ENCODE peak calls at places on chromosomes 2 and 18, in five cellular contexts. One of them, this sample, is unnamed.

GRCh38 chr2:88196490-88197087 is 26.4 kb downstream of the THNSL2 start:
- DNase-seq in IMR-90: no peak
- DNase-seq in GM12878: no peak
- DNase-seq in HepG2: no peak
- DNase-seq in K562: no peak
- DNase-seq in this sample: no peak

GRCh38 chr18:70490008-70490933 is 201.4 kb downstream of the SOCS6 start:
- DNase-seq in IMR-90: peak
- DNase-seq in GM12878: no peak
- DNase-seq in HepG2: peak
- DNase-seq in K562: peak
- DNase-seq in this sample: peak

GRCh38 chr2:45027051-45027450 is 17.8 kb upstream of the SIX2 start:
- DNase-seq in IMR-90: no peak
- DNase-seq in GM12878: no peak
- DNase-seq in HepG2: no peak
- DNase-seq in K562: no peak
- DNase-seq in this sample: no peak

GRCh38 chr2:138794734-138795133 is 14.5 kb upstream of the NXPH2 start:
- DNase-seq in IMR-90: no peak
- DNase-seq in GM12878: no peak
- DNase-seq in HepG2: no peak
- DNase-seq in K562: no peak
- DNase-seq in this sample: no peak

GRCh38 chr2:27249891-27250651 is 12.8 kb downstream of the SLC30A3 start:
- DNase-seq in IMR-90: peak
- DNase-seq in GM12878: no peak
- DNase-seq in HepG2: peak
- DNase-seq in K562: peak
- DNase-seq in this sample: peak

GRCh38 chr2:127652786-127653357 is 6.9 kb downstream of the GPR17 start:
- DNase-seq in IMR-90: no peak
- DNase-seq in GM12878: no peak
- DNase-seq in HepG2: no peak
- DNase-seq in K562: no peak
- DNase-seq in this sample: no peak

GRCh38 chr2:216495656-216496055 is 3.0 kb upstream of the RPL37A start:
- DNase-seq in IMR-90: peak
- DNase-seq in GM12878: no peak
- DNase-seq in HepG2: no peak
- DNase-seq in K562: no peak
- DNase-seq in this sample: no peak

GRCh38 chr2:68316091-68316490 is 3.7 kb downstream of the CNRIP1 start:
- DNase-seq in IMR-90: no peak
- DNase-seq in GM12878: no peak
- DNase-seq in HepG2: no peak
- DNase-seq in K562: no peak
- DNase-seq in this sample: no peak

GRCh38 chr2:145845207-145845894 is 1325.4 kb upstream of the ZEB2 start:
- DNase-seq in IMR-90: peak
- DNase-seq in GM12878: no peak
- DNase-seq in HepG2: peak
- DNase-seq in K562: no peak
- DNase-seq in this sample: no peak
- TF ChIP-seq MXI1 in IMR-90: no peak
- TF ChIP-seq MXI1 in GM12878: no peak
- TF ChIP-seq MXI1 in HepG2: no peak
- TF ChIP-seq MXI1 in K562: no peak
- TF ChIP-seq MXI1 in this sample: no peak

GRCh38 chr2:191627518-191627917 is 50.4 kb upstream of the NABP1 start:
- DNase-seq in IMR-90: no peak
- DNase-seq in GM12878: no peak
- DNase-seq in HepG2: no peak
- DNase-seq in K562: no peak
- DNase-seq in this sample: no peak

GRCh38 chr2:191625016-191625415 is 52.9 kb upstream of the NABP1 start:
- DNase-seq in IMR-90: no peak
- DNase-seq in GM12878: no peak
- DNase-seq in HepG2: peak
- DNase-seq in K562: no peak
- DNase-seq in this sample: peak

GRCh38 chr2:191630313-191630712 is 47.6 kb upstream of the NABP1 start:
- DNase-seq in IMR-90: no peak
- DNase-seq in GM12878: no peak
- DNase-seq in HepG2: no peak
- DNase-seq in K562: no peak
- DNase-seq in this sample: no peak

GRCh38 chr2:191629001-191629453 is 48.9 kb upstream of the NABP1 start:
- DNase-seq in IMR-90: no peak
- DNase-seq in GM12878: no peak
- DNase-seq in HepG2: no peak
- DNase-seq in K562: no peak
- DNase-seq in this sample: no peak

DNA sequence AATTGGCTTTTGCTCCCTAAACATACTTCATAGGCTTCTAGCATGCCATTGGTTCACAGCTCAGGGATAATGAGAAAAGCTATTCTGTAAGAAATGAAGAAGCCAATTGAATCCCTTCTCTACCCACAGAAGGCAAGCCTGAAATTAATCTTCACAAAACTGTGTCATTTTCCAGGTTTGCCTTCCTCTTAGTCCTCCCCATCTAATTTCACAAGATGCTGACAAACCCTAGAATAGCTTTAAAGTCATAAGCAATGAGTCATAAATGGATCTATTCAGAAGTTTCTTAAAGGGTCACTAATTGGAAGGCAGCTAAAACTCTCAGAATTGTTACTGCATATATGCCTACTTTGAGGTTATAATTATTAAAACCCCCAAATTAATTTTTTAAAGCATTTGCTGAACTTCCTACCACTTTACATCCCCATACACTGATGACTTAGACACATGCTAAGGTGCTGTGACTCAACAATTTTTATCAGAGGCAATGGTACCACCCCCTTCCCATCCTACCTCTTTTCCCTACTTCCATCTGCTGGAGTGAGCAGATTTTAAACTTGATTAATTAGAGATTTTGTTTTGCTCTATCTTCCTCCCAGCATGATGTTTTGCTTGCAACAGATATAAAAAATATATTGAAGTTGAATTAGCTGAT is 51.3 kb upstream of the NABP1 start:
- DNase-seq in IMR-90: peak
- DNase-seq in GM12878: no peak
- DNase-seq in HepG2: no peak
- DNase-seq in K562: no peak
- DNase-seq in this sample: no peak
- TF ChIP-seq MXI1 in IMR-90: no peak
- TF ChIP-seq MXI1 in GM12878: no peak
- TF ChIP-seq MXI1 in HepG2: no peak
- TF ChIP-seq MXI1 in K562: no peak
- TF ChIP-seq MXI1 in this sample: no peak

DNA sequence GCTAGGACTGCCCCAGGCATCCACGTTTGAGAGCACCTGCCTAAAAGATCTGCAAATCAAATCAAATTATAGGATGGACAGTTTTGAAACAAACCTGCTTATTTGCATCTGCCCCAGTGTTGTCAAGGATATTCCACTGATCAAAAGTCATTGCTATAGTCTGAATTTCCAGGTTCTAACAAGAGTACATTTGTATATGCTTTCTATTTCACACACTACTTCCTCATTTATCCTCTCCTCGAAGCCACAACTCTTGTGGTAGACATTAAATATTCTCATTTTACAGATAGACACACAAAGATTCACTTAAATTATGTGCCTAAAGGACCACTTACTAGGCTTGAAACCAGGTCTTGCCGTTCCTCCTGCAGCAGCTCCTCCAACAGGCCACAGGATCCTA is 11.9 kb upstream of the TET3 start:
- DNase-seq in IMR-90: no peak
- DNase-seq in GM12878: no peak
- DNase-seq in HepG2: no peak
- DNase-seq in K562: no peak
- DNase-seq in this sample: no peak
- TF ChIP-seq MXI1 in IMR-90: no peak
- TF ChIP-seq MXI1 in GM12878: no peak
- TF ChIP-seq MXI1 in HepG2: no peak
- TF ChIP-seq MXI1 in K562: no peak
- TF ChIP-seq MXI1 in this sample: no peak

GRCh38 chr2:227933891-227934290 is 62.5 kb downstream of the DAW1 start:
- DNase-seq in IMR-90: no peak
- DNase-seq in GM12878: no peak
- DNase-seq in HepG2: no peak
- DNase-seq in K562: no peak
- DNase-seq in this sample: no peak
- TF ChIP-seq MXI1 in IMR-90: no peak
- TF ChIP-seq MXI1 in GM12878: no peak
- TF ChIP-seq MXI1 in HepG2: no peak
- TF ChIP-seq MXI1 in K562: no peak
- TF ChIP-seq MXI1 in this sample: no peak

GRCh38 chr2:145715601-145716000 is 1195.7 kb upstream of the ZEB2 start:
- DNase-seq in IMR-90: no peak
- DNase-seq in GM12878: no peak
- DNase-seq in HepG2: no peak
- DNase-seq in K562: peak
- DNase-seq in this sample: no peak
- TF ChIP-seq MXI1 in IMR-90: no peak
- TF ChIP-seq MXI1 in GM12878: no peak
- TF ChIP-seq MXI1 in HepG2: no peak
- TF ChIP-seq MXI1 in K562: no peak
- TF ChIP-seq MXI1 in this sample: no peak

GRCh38 chr2:108414256-108414876 is 34.6 kb upstream of the GCC2 start:
- DNase-seq in IMR-90: peak
- DNase-seq in GM12878: no peak
- DNase-seq in HepG2: peak
- DNase-seq in K562: peak
- DNase-seq in this sample: no peak

GRCh38 chr2:108409768-108410167 is 32.0 kb downstream of the SULT1C4 start:
- DNase-seq in IMR-90: peak
- DNase-seq in GM12878: no peak
- DNase-seq in HepG2: no peak
- DNase-seq in K562: no peak
- DNase-seq in this sample: no peak

GRCh38 chr2:108414945-108415344 is 34.1 kb upstream of the GCC2 start:
- DNase-seq in IMR-90: no peak
- DNase-seq in GM12878: no peak
- DNase-seq in HepG2: no peak
- DNase-seq in K562: no peak
- DNase-seq in this sample: no peak

GRCh38 chr2:108413731-108414130 is 35.3 kb upstream of the GCC2 start:
- DNase-seq in IMR-90: no peak
- DNase-seq in GM12878: no peak
- DNase-seq in HepG2: no peak
- DNase-seq in K562: no peak
- DNase-seq in this sample: no peak

DNA sequence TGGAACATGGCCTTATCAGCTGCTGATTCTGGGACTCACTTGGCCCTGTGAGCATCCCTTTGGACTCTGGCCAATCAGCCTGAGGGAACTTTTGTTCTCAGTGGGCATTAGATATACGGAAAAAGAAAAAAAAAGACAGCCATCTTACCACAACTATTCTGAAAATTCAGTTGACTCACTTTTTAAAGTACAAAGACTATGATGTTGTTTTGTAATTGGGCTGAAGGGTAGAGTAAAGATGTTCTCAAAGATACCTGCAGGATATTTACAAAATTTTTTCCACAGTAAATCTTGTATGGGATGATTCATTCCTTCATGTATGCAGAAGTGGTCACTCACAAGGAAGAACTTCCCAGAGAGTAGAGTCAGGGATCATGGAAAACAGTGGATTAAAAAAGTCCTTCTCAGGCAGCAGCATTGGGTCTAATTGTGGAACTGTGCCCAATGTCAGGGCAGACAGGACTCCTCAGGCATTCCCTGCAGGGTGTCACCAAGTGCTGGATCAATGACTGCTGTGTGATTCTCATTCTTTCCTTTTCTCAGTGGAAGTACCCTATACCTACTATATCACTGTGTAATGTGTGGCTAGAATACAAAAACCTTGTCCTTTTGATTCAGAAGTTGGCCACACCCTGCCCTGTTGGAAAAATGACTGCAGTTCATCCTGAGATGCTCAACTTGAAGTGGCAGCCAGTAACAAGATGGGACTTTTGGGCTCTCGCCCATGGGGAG is 35.4 kb downstream of the SULT1C4 start:
- DNase-seq in IMR-90: peak
- DNase-seq in GM12878: no peak
- DNase-seq in HepG2: peak
- DNase-seq in K562: no peak
- DNase-seq in this sample: peak
- TF ChIP-seq MXI1 in IMR-90: no peak
- TF ChIP-seq MXI1 in GM12878: no peak
- TF ChIP-seq MXI1 in HepG2: no peak
- TF ChIP-seq MXI1 in K562: no peak
- TF ChIP-seq MXI1 in this sample: no peak

GRCh38 chr2:101596346-101596745 is 101.2 kb upstream of the MAP4K4 start:
- DNase-seq in IMR-90: peak
- DNase-seq in GM12878: no peak
- DNase-seq in HepG2: no peak
- DNase-seq in K562: no peak
- DNase-seq in this sample: no peak

DNA sequence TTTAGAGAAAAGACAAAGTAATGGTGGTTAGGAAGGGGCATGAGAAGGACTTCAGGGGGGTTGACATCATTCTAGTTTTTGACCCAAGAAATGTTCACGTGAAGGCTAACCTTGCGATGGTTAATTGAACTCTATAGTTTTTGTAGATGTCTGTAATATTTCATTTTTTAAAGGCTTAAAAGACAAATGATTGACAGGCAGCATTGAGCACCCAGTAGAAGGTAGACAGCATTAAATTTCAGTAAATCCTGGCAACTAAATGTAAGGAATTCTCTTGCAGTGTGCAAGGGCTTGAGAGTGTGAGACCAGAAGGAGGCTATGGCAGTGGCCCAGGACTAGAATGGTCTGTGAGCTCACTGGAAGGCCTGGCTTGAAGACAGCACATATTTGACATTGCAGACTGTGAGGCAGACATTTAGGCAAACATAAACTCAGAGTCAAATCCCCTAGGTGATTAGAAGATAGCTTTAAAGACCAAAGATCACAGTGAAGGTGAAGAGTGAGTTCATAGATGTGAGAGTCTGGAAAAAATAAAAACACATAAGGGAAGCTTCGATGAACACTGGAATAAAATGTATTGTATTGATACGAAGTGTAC is 100.1 kb upstream of the MAP4K4 start:
- DNase-seq in IMR-90: peak
- DNase-seq in GM12878: no peak
- DNase-seq in HepG2: peak
- DNase-seq in K562: no peak
- DNase-seq in this sample: no peak
- TF ChIP-seq MXI1 in IMR-90: no peak
- TF ChIP-seq MXI1 in GM12878: no peak
- TF ChIP-seq MXI1 in HepG2: no peak
- TF ChIP-seq MXI1 in K562: no peak
- TF ChIP-seq MXI1 in this sample: no peak

This sample was measured in SK-N-SH.